ENCODE peak calls at places on chromosomes 12 and 14, in seven cellular contexts. O is EH; G is T-helper 9 cell; L is NCI-H774; E is stimulated activated CD4-positive, alpha-beta T cell treated with anti-CD3 and anti-CD28 coated beads, Interleukin-4, amount 100 ng/mL, for 24 hours; Z is cardiac septum; R is endothelial cell. T is an unnamed sample.

GRCh38 chr14:91299483-91300115 is 55.1 kb upstream of the GPR68 start:
- DNase-seq in G (no peak), O (no peak), R (no peak), E (peak; percentile 51), L (peak; percentile 2), Z (no peak), T (no peak)

GRCh38 chr14:94113490-94113889 is 3.0 kb downstream of the IFI27 start:
- DNase-seq in E (no peak), R (no peak), O (no peak), G (no peak), L (peak; percentile 2), Z (peak; percentile 73), T (no peak)

GRCh38 chr12:47164730-47165439 is 85.1 kb upstream of the AMIGO2 start:
- DNase-seq in Z (no peak), R (no peak), E (no peak), G (no peak), L (no peak), O (peak; percentile 71), T (no peak)

GRCh38 chr12:9648701-9649531 is 20.6 kb upstream of the CLEC2D start:
- DNase-seq in O (no peak), L (no peak), E (no peak), Z (no peak), G (no peak), R (no peak), T (no peak)

GRCh38 chr12:115227137-115227615 is 543.2 kb upstream of the TBX3 start:
- DNase-seq in Z (no peak), G (no peak), R (no peak), E (no peak), L (no peak), O (peak; percentile 96), T (no peak)

GRCh38 chr12:98418357-98419075 is 96.9 kb upstream of the TMPO start:
- DNase-seq in Z (peak; percentile 88), R (no peak), O (peak; percentile 99), E (no peak), L (no peak), G (no peak), T (peak; percentile 74)

GRCh38 chr14:104886690-104887622 is 21.9 kb downstream of the CEP170B start:
- DNase-seq in G (no peak), Z (no peak), R (peak; percentile 3), O (no peak), E (no peak), L (no peak), T (peak; percentile 17)

GRCh38 chr12:45557020-45557419 is 172.5 kb upstream of the ARID2 start:
- DNase-seq in R (no peak), Z (no peak), E (no peak), G (no peak), L (no peak), O (no peak), T (no peak)

GRCh38 chr14:60653388-60653690 is 4.1 kb upstream of the SIX1 start:
- DNase-seq in L (no peak), Z (no peak), G (no peak), E (no peak), O (no peak), R (no peak), T (no peak)

T was measured in iPS-NIHi11.